ENCODE peak calls at places on chromosomes 11 and 22, in seven cellular contexts. A is fibroblast of lung, F is PC-3, S is suprapubic skin, H is OCI-LY7, Y is AG04450, Z is GM23338. B is an unnamed sample.

GRCh38 chr11:79122759-79123158 is 318.1 kb downstream of the TENM4 start:
- DNase-seq in Z (no peak), Y (no peak), F (peak; percentile 42), H (no peak), S (no peak), A (no peak), B (no peak)

GRCh38 chr11:110299006-110299785 is 2.8 kb upstream of the RDX start:
- DNase-seq in F (no peak), Y (no peak), S (no peak), A (no peak), Z (no peak), H (no peak), B (no peak)

GRCh38 chr22:42544686-42545085 is 9.1 kb upstream of the SERHL2 start:
- DNase-seq in Y (no peak), Z (no peak), H (no peak), F (no peak), A (no peak), S (no peak), B (no peak)

GRCh38 chr11:62428871-62429601 is 10.2 kb downstream of the SCGB1A1 start:
- DNase-seq in A (no peak), S (no peak), Z (no peak), H (no peak), F (no peak), Y (no peak), B (no peak)

GRCh38 chr11:17561111-17561415 is 14.0 kb downstream of the OTOG start:
- DNase-seq in S (no peak), H (no peak), Y (no peak), A (no peak), Z (no peak), F (no peak), B (no peak)

GRCh38 chr11:2576116-2576515 is 123.7 kb downstream of the KCNQ1OT1 start:
- DNase-seq in F (no peak), S (peak; percentile 78), A (no peak), Z (no peak), Y (no peak), H (no peak), B (no peak)

GRCh38 chr11:18277560-18278271 is 11.7 kb downstream of the SAA1 start:
- DNase-seq in A (no peak), Z (no peak), F (no peak), Y (no peak), S (no peak), H (no peak), B (no peak)

GRCh38 chr22:45064313-45065268 is 54.8 kb upstream of the PHF21B start:
- DNase-seq in Z (no peak), S (no peak), Y (peak; percentile 26), H (no peak), A (peak; percentile 66), F (peak; percentile 71), B (no peak)

GRCh38 chr11:68038718-68039525 is at the start of gene TCIRG1:
- DNase-seq in Z (peak; percentile 83), F (peak; percentile 89), H (peak; percentile 77), S (no peak), A (peak; percentile 78), Y (no peak), B (peak; percentile 92)

GRCh38 chr11:131904756-131905155 is 534.3 kb downstream of the NTM start:
- DNase-seq in A (no peak), Z (peak; percentile 84), Y (no peak), H (no peak), S (no peak), F (no peak), B (no peak)

GRCh38 chr11:94132152-94132558 is 3.5 kb downstream of the PANX1 start:
- DNase-seq in Y (peak; percentile 77), H (no peak), F (peak; percentile 90), S (no peak), A (peak; percentile 92), Z (no peak), B (no peak)

GRCh38 chr11:78465169-78465942 is 47.7 kb upstream of the GAB2 start:
- DNase-seq in A (no peak), Y (no peak), F (no peak), S (no peak), H (peak; percentile 65), Z (no peak), B (no peak)

GRCh38 chr22:46813816-46814597 is 51.6 kb downstream of the TBC1D22A start:
- DNase-seq in F (no peak), Z (no peak), Y (no peak), S (no peak), A (peak; percentile 13), H (no peak), B (peak; percentile 54)

DNA sequence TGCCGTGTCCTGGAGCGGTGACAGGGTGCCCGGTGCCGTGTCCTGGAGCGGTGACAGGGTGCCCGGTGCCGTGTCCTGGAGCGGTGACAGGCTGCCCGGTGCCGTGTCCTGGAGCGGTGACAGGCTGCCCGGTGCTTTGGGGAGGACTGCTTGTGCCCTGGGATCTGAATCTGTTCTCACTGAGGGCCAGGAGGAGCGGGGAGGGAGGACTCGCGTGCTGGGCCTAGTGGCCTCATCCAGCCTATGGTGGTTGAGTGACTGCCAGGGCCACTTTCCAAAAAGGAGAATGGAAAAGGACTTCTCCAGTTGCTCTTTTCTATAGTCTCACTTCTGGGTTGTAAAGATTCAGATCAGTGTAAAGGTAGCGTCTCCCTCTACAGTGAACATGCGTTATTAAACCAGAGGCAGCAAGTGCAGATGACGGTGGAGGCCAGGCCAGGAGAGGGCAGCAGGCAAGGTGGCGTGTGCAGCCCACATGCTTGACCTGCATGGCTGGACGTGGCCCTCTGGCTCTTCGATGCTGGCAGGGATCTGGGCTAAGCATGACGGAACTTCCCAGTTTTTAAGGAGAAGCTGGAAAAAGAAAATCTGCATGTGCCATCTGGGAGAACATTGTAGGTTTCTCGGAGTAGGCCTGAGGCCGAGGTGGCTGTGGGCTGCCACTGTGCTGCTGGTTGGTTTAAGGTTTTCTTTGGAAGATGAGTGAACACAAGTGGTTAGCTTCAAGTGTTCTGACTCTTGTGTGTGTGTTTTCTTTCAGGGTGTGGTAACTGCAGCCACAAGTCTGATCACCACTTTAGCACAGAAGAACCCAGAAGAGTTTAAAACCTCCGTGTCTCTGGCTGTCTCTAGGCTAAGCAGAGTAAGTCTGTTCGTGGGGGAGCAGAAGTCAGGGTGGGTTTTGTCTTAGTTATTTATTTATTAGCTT is 55.0 kb downstream of the AP2A2 start:
- DNase-seq in F (no peak), S (no peak), Y (no peak), A (peak; percentile 15), H (no peak), Z (no peak), B (peak; percentile 36)
- TF ChIP-seq CTCF in F (peak; percentile 17), S (no peak), Y (no peak), A (no peak), H (no peak), Z (no peak), B (peak; percentile 6)

DNA sequence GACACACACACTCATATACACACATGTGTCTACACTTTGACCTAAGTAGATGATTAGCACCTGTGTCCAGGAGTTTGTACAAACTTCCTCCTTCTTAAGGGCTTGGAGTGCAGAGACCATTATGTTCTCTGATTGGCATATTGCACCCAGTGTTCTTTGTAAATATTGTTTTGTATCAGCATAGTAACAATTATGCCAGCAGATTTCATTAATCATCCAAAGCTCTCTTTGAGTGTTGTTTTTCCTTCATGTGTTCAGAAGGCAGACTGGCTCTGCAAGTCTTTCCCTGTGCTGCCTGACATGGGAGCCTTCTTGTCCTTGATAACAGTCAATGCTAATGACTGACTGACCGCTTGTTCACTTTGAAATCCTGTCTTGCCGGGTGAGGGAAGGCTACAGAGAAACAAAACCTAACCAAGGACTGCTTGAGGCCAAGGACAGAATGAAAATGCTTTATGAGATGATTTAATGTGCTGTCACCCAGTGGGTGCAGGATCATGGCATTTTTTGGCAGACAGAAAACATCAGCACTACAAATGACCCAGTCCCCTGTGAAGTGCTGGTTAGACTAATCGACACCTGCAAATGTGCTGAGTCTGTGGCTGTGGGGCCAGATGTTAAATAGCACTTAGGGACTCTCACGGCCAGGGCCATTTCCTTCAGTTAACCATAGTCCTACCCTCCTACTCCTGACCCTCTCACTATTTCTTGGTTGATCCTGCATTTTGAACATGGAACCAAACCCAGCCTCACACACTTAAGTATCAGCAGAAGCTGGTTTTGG is 6.6 kb upstream of the BARX2 start:
- DNase-seq in S (no peak), F (peak; percentile 50), Y (no peak), Z (no peak), H (no peak), A (no peak), B (peak; percentile 65)
- H3K27ac ChIP-seq in S (peak overlapping the region; percentile 46), F (no peak overlapping the region), Y (no peak overlapping the region), Z (no peak overlapping the region), H (no peak overlapping the region), A (no peak overlapping the region), B (peak overlapping the region; percentile 59)

GRCh38 chr11:66868726-66869291 is 11.9 kb downstream of the LRFN4 start:
- DNase-seq in H (peak; percentile 92), Z (peak; percentile 94), Y (no peak), A (no peak), S (no peak), F (peak; percentile 87), B (peak; percentile 85)
- H3K4me3 ChIP-seq in H (peak overlapping the region; percentile 12), Z (no peak overlapping the region), Y (no peak overlapping the region), A (no peak overlapping the region), S (no peak overlapping the region), F (no peak overlapping the region), B (no peak overlapping the region)

DNA sequence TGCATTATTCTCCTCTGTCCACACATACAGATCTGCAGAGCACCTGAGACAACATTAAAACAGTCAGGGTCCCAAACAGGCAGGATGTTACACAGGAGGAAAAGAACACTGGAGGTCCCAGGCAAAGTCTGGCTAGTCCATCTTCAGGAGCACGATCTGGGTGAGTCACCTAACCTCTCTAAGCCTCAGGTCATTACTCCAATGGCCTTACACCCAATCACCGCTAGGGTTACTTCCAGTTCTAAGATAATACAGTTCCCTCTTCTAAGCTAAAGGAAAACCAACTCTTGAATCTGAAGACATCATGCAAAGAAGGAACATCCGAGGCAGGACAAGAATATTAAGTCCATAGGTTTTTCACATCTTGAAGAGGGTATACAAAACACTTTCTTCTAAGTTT is 24.5 kb downstream of the ASCC2 start:
- DNase-seq in F (peak; percentile 55), Y (no peak), S (no peak), Z (peak; percentile 39), H (no peak), A (peak; percentile 25), B (no peak)
- TF ChIP-seq CTCF in F (peak; percentile 51), Y (no peak), S (no peak), Z (peak; percentile 42), H (no peak), A (peak; percentile 26), B (no peak)

GRCh38 chr22:22968366-22968765 is 80.8 kb downstream of the IGLL5 start:
- DNase-seq in A (no peak), Z (no peak), F (no peak), S (no peak), Y (no peak), H (no peak), B (no peak)
- H3K27ac ChIP-seq in A (no peak overlapping the region), Z (no peak overlapping the region), F (no peak overlapping the region), S (no peak overlapping the region), Y (no peak overlapping the region), H (no peak overlapping the region), B (no peak overlapping the region)

DNA sequence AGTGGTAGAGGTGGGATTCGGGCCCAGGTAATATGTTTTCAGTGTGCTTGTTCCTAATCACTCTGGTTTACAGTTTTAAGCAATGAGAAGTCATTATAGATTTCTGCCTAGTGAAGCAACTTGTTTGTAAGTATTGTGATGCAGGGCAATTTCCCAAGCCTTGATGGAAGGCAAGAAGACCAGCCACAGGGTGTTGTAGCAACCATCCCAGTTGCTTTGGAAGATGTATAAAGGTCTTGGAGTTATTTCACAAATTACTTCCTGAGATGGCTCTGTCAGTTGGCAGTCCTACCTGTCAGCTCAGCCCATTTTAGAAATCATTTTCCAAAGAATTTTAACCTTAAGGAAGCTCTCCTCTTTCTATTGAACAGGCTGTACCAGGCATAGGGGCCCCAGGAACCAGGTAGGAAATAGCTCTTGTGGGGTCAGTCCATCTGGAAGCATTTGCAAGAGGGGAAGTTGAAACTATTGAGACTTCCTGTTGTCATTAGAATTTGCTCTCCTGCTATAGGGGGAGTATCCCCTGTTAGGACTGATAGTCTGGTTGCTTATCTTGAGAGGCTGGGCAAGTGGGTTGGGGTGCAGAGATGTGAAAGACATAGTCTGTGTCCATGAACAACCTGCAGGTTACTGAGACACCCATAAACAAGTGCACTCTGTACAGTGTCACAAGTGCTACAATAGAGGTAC is 47.9 kb downstream of the STIM1 start:
- DNase-seq in H (peak; percentile 56), Y (no peak), Z (no peak), F (peak; percentile 16), A (no peak), S (no peak), B (no peak)
- H3K4me3 ChIP-seq in H (peak overlapping the region; percentile 6), Y (no peak overlapping the region), Z (no peak overlapping the region), F (no peak overlapping the region), A (no peak overlapping the region), S (no peak overlapping the region), B (no peak overlapping the region)